ENCODE peak calls at places on chromosomes 5 and 9, in eight cellular contexts. Q, H, I, R, D, S, E and V are unnamed samples. For H3K9me3, the result is how much of the 10 kb centered on the place peaks cover.

GRCh38 chr9:126945682-126946081 is 31.1 kb downstream of the RALGPS1 start:
- DNase-seq in Q (no peak), H (no peak), I (no peak), R (no peak), D (no peak), S (no peak), E (no peak), V (no peak)

GRCh38 chr5:155726267-155726666 is 600.7 kb upstream of the SGCD start:
- DNase-seq in Q (peak), H (peak), I (no peak), R (no peak), D (no peak), S (peak), E (no peak), V (peak)

GRCh38 chr5:55226027-55226933 is 835 bp downstream of the MCIDAS start:
- DNase-seq in Q (peak), H (peak), I (no peak), R (peak), D (no peak), S (peak), E (peak), V (peak)

GRCh38 chr9:89978185-89978584 is 373.4 kb downstream of the GADD45G start:
- DNase-seq in Q (peak), H (peak), I (no peak), R (no peak), D (no peak), S (no peak), E (peak), V (peak)

GRCh38 chr9:72396247-72397091 is 31.5 kb upstream of the ZFAND5 start:
- DNase-seq in Q (peak), H (no peak), I (no peak), R (no peak), D (no peak), S (no peak), E (peak), V (no peak)

GRCh38 chr9:114911167-114911821 is 19.1 kb downstream of the TNFSF8 start:
- DNase-seq in Q (peak), H (peak), I (no peak), R (no peak), D (no peak), S (peak), E (peak), V (no peak)

GRCh38 chr9:73839471-73839870 is 657.7 kb upstream of the RORB start:
- DNase-seq in Q (no peak), H (no peak), I (no peak), R (no peak), D (no peak), S (no peak), E (no peak), V (no peak)

GRCh38 chr5:124701873-124702272 is 44.6 kb downstream of the ZNF608 start:
- DNase-seq in Q (no peak), H (no peak), I (no peak), R (no peak), D (no peak), S (no peak), E (no peak), V (no peak)

GRCh38 chr9:95389373-95389772 is 71.9 kb upstream of the FANCC start:
- DNase-seq in Q (no peak), H (no peak), I (no peak), R (no peak), D (no peak), S (no peak), E (no peak), V (no peak)

GRCh38 chr5:27472000-27472763 is 433.8 kb upstream of the CDH9 start:
- DNase-seq in Q (peak), H (peak), I (no peak), R (no peak), D (no peak), S (no peak), E (no peak), V (no peak)

GRCh38 chr5:96924016-96924443 is 11.8 kb upstream of the LNPEP start:
- DNase-seq in Q (no peak), H (peak), I (no peak), R (no peak), D (no peak), S (no peak), E (peak), V (no peak)
- H3K4me3 ChIP-seq in Q (no peak), H (no peak), I (no peak), R (no peak), D (no peak), S (no peak), E (peak), V (no peak)

DNA sequence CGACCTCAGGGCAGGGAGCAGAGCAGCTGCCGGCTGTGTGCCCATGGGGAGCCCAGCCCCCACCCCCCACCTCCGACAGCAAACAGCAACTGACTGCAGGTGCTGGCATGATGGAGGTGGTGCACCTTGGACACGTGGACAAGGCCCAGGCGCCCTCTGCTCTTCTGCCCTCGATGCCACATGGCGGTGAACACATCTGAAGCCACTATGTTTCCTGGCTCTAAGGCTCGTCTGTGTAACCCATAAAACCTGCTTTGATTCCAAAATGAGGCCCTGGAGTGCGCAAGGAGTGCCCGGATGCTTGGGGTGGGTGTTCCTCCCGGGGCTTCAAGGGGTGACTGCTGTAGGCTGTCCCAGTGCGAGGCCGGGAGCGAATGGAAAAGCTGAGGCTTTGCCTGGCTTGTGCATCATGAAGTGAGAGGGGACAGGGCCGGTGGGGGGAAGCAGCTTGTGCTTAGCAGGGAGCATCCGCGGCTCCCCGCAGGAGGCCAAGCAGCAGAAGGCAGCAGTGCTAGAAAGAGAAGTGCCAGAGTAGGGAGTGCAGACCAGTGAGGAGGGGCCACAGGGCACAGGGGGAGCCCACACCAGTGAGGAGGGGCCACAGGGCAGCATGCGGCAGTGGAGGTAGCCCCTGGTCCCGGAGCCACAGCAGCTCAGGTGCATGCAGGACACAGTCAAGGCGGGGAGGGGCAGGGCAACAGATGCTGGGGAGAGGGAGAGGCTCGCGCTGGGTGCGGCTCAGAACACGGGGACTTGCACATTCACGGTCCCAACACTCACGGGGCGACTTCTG is 30.0 kb downstream of the NKD2 start:
- DNase-seq in Q (no peak), H (no peak), I (no peak), R (no peak), D (no peak), S (no peak), E (no peak), V (no peak)
- H3K9me3 ChIP-seq in Q (under half), H (under half), I (under half), R (under half), D (under half), S (under half), E (under half), V (under half)

GRCh38 chr9:35906923-35907699 is 1.1 kb downstream of the HRCT1 start:
- DNase-seq in Q (peak), H (peak), I (no peak), R (no peak), D (peak), S (peak), E (peak), V (peak)

GRCh38 chr9:35905912-35906679 is at the start of gene HRCT1:
- DNase-seq in Q (peak), H (peak), I (peak), R (peak), D (peak), S (peak), E (peak), V (peak)

GRCh38 chr9:35908484-35909125 is 685 bp upstream of the SPAAR start:
- DNase-seq in Q (no peak), H (no peak), I (no peak), R (no peak), D (no peak), S (no peak), E (peak), V (peak)

GRCh38 chr9:35909274-35909673 is at the start of gene SPAAR:
- DNase-seq in Q (no peak), H (no peak), I (no peak), R (no peak), D (no peak), S (no peak), E (no peak), V (no peak)

DNA sequence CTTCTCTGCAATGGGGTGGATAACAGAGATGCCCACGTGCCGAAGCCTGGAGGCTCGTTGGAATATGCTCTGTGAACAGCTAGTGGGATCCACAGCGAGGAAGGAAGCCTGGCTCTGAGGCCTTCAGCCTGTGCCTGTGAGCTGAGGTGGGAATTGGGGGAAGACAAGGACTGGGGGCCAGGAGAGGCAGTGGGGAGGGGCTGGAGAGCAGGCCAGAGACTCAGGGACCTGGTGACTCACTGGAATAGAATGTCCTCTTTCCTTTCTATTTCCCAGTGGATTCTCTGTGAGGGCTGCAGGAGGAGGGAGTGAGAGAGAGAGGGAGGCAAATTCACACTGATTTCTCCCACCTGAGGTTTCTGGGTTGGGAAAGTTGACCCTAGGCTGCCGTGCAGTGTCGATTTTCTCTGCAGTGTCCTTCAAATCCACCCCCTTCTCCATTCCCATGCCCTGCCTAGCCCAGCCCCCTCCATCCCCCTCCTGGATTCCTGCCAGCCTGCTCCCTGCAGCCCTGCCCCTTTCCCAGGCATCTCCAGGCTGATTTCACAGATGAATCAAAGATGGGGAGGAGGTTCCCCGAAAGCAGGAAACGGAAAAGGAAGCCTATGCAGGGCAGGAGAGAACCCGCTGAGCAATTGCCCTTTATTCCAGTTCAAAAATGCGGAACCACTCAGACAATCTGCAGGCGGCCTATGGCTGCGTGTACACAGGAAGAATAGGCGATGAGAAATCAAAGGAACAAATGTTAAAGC is 1.4 kb upstream of the SPAAR start:
- DNase-seq in Q (peak), H (peak), I (no peak), R (no peak), D (peak), S (peak), E (peak), V (peak)
- H3K4me3 ChIP-seq in Q (peak), H (no peak), I (peak), R (no peak), D (peak), S (peak), E (peak), V (peak)

GRCh38 chr9:135277219-135278201 is 190.0 kb downstream of the OLFM1 start:
- DNase-seq in Q (no peak), H (no peak), I (no peak), R (no peak), D (no peak), S (no peak), E (no peak), V (no peak)

GRCh38 chr9:135275163-135275925 is 187.9 kb downstream of the OLFM1 start:
- DNase-seq in Q (no peak), H (peak), I (no peak), R (no peak), D (peak), S (peak), E (no peak), V (no peak)

GRCh38 chr9:135273077-135273476 is 185.6 kb downstream of the OLFM1 start:
- DNase-seq in Q (no peak), H (no peak), I (no peak), R (no peak), D (no peak), S (no peak), E (no peak), V (no peak)

GRCh38 chr9:135278586-135278985 is 191.1 kb downstream of the OLFM1 start:
- DNase-seq in Q (no peak), H (no peak), I (no peak), R (no peak), D (no peak), S (peak), E (no peak), V (no peak)

DNA sequence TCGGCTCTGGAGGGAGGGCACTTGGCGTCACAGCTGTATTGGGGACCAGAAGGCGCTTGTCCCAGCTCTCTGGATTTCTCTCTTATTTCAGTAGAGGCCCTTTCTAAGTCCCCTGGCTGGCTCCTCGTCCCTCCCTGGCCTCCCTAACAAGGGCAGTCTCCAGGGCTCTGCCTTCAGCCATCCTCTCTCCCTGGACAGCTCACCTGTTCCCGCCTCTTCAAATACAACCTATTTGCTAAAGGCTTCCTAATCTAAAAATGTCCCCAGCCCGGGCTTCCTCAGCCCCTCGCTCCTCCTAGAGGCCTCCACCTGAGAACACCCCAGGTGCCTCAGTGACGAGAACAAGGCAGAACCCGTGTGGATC is 188.4 kb downstream of the OLFM1 start:
- DNase-seq in Q (no peak), H (no peak), I (no peak), R (no peak), D (no peak), S (no peak), E (no peak), V (no peak)
- H3K9me3 ChIP-seq in Q (under half), H (under half), I (under half), R (under half), D (under half), S (under half), E (under half), V (under half)